ENCODE peak calls at places on chromosomes 7 and 10, in seven cellular contexts. E, R, C, A, I, Q and N are unnamed samples.

GRCh38 chr7:33805630-33806233 is 99.6 kb upstream of the BMPER start:
- DNase-seq in E (no peak), R (no peak), C (no peak), A (no peak), I (no peak), Q (no peak), N (no peak)

GRCh38 chr7:36287371-36288241 is 102.1 kb upstream of the ANLN start:
- DNase-seq in E (no peak), R (no peak), C (no peak), A (no peak), I (peak; percentile 25), Q (peak; percentile 28), N (peak; percentile 49)

GRCh38 chr7:88310950-88311674 is 4.4 kb upstream of the STEAP4 start:
- DNase-seq in E (no peak), R (no peak), C (no peak), A (no peak), I (no peak), Q (no peak), N (no peak)

GRCh38 chr7:102473271-102473991 is 5.3 kb downstream of the POLR2J start:
- DNase-seq in E (no peak), R (no peak), C (no peak), A (no peak), I (no peak), Q (no peak), N (no peak)

GRCh38 chr7:33511735-33512134 is 382.4 kb downstream of the BBS9 start:
- DNase-seq in E (no peak), R (no peak), C (no peak), A (no peak), I (no peak), Q (no peak), N (no peak)

GRCh38 chr10:68242051-68242450 is 10.1 kb upstream of the ATOH7 start:
- DNase-seq in E (no peak), R (no peak), C (no peak), A (no peak), I (no peak), Q (no peak), N (no peak)

GRCh38 chr10:67520924-67521520 is 175.0 kb downstream of the CTNNA3 start:
- DNase-seq in E (no peak), R (no peak), C (peak; percentile 4), A (peak; percentile 36), I (peak; percentile 0), Q (no peak), N (peak; percentile 43)

GRCh38 chr10:45181483-45181882 is 133.9 kb downstream of the OR13A1 start:
- DNase-seq in E (no peak), R (no peak), C (no peak), A (no peak), I (no peak), Q (no peak), N (no peak)

GRCh38 chr7:121510302-121510701 is 114.2 kb upstream of the FAM3C start:
- DNase-seq in E (no peak), R (no peak), C (no peak), A (no peak), I (no peak), Q (peak; percentile 1), N (peak; percentile 21)

GRCh38 chr10:117535752-117536358 is 6.7 kb upstream of the EMX2 start:
- DNase-seq in E (no peak), R (no peak), C (no peak), A (no peak), I (no peak), Q (no peak), N (no peak)

GRCh38 chr10:4061441-4061951 is 276.5 kb upstream of the KLF6 start:
- DNase-seq in E (no peak), R (peak; percentile 94), C (no peak), A (no peak), I (no peak), Q (no peak), N (peak; percentile 60)

GRCh38 chr7:32602470-32602869 is 107.2 kb downstream of the AVL9 start:
- DNase-seq in E (no peak), R (no peak), C (no peak), A (no peak), I (no peak), Q (no peak), N (no peak)

GRCh38 chr7:632831-633210 is 93.7 kb upstream of the DNAAF5 start:
- DNase-seq in E (peak; percentile 29), R (no peak), C (no peak), A (no peak), I (no peak), Q (no peak), N (no peak)

GRCh38 chr7:150324366-150324961 is 1.1 kb upstream of the ACTR3C start:
- DNase-seq in E (no peak), R (no peak), C (no peak), A (no peak), I (no peak), Q (no peak), N (no peak)

GRCh38 chr7:106041140-106041717 is 70.9 kb downstream of the SYPL1 start:
- DNase-seq in E (no peak), R (no peak), C (no peak), A (no peak), I (peak; percentile 24), Q (peak; percentile 7), N (no peak)

GRCh38 chr7:56063500-56063881 is 595 bp upstream of the SUMF2 start:
- DNase-seq in E (no peak), R (no peak), C (no peak), A (no peak), I (no peak), Q (no peak), N (no peak)

GRCh38 chr7:35289376-35289775 is 35.5 kb upstream of the TBX20 start:
- DNase-seq in E (no peak), R (no peak), C (no peak), A (no peak), I (no peak), Q (no peak), N (no peak)

GRCh38 chr10:15172306-15172840 is 3.9 kb upstream of the NMT2 start:
- DNase-seq in E (no peak), R (peak; percentile 24), C (no peak), A (no peak), I (no peak), Q (no peak), N (no peak)

GRCh38 chr7:13151982-13152381 is 464.5 kb downstream of the ARL4A start:
- DNase-seq in E (no peak), R (no peak), C (no peak), A (no peak), I (no peak), Q (no peak), N (no peak)

GRCh38 chr10:75417522-75417927 is 13.9 kb upstream of the LRMDA start:
- DNase-seq in E (peak; percentile 67), R (no peak), C (no peak), A (peak; percentile 75), I (peak; percentile 44), Q (no peak), N (no peak)

GRCh38 chr7:142231716-142232115 is 26.1 kb downstream of the PRSS58 start:
- DNase-seq in E (no peak), R (no peak), C (no peak), A (no peak), I (no peak), Q (no peak), N (no peak)

GRCh38 chr7:157979631-157980340 is 607.8 kb downstream of the PTPRN2 start:
- DNase-seq in E (no peak), R (no peak), C (no peak), A (no peak), I (peak; percentile 90), Q (no peak), N (no peak)

GRCh38 chr7:130890176-130891020 is 156.4 kb upstream of the KLF14 start:
- DNase-seq in E (no peak), R (no peak), C (no peak), A (no peak), I (no peak), Q (no peak), N (no peak)

GRCh38 chr10:130743751-130744191 is 567.8 kb downstream of the TCERG1L start:
- DNase-seq in E (no peak), R (no peak), C (no peak), A (no peak), I (no peak), Q (no peak), N (no peak)

GRCh38 chr7:99418260-99418659 is 9.5 kb downstream of the BUD31 start:
- DNase-seq in E (no peak), R (no peak), C (no peak), A (no peak), I (no peak), Q (no peak), N (no peak)

GRCh38 chr7:130669051-130669700 is 628 bp upstream of the COPG2 start:
- DNase-seq in E (no peak), R (peak; percentile 17), C (no peak), A (no peak), I (peak; percentile 51), Q (peak; percentile 2), N (no peak)

GRCh38 chr7:36265720-36266119 is 112.7 kb downstream of the EEPD1 start:
- DNase-seq in E (no peak), R (no peak), C (no peak), A (no peak), I (no peak), Q (no peak), N (no peak)

GRCh38 chr7:15566476-15566875 is 4.7 kb upstream of the AGMO start:
- DNase-seq in E (no peak), R (no peak), C (no peak), A (no peak), I (no peak), Q (no peak), N (no peak)

GRCh38 chr7:99928994-99929729 is at the start of gene GJC3:
- DNase-seq in E (peak; percentile 16), R (peak; percentile 29), C (no peak), A (peak; percentile 57), I (peak; percentile 56), Q (peak; percentile 33), N (peak; percentile 50)

GRCh38 chr7:29987083-29987482 is 2.5 kb downstream of the SCRN1 start:
- DNase-seq in E (no peak), R (no peak), C (no peak), A (no peak), I (no peak), Q (no peak), N (no peak)

GRCh38 chr7:159115601-159116501 is 28.8 kb downstream of the VIPR2 start:
- DNase-seq in E (no peak), R (no peak), C (no peak), A (no peak), I (peak; percentile 15), Q (no peak), N (no peak)

GRCh38 chr10:77644557-77645243 is 7.1 kb upstream of the KCNMA1 start:
- DNase-seq in E (no peak), R (no peak), C (no peak), A (no peak), I (no peak), Q (no peak), N (no peak)

GRCh38 chr7:47973739-47974138 is 5.7 kb downstream of the HUS1 start:
- DNase-seq in E (no peak), R (no peak), C (no peak), A (no peak), I (no peak), Q (no peak), N (no peak)

GRCh38 chr7:129782257-129783096 is 170.3 kb downstream of the UBE2H start:
- DNase-seq in E (no peak), R (no peak), C (no peak), A (no peak), I (no peak), Q (no peak), N (peak; percentile 9)